ENCODE peak calls at places on chromosomes 2 and 18, in five cellular contexts. G is lung, T is thoracic aorta, I is T follicular helper cell, C is NCI-H2227 treated with DMSO at 0.1 percent for 48 hours. J is an unnamed sample.

GRCh38 chr2:156532989-156533388 is 96.8 kb downstream of the GPD2 start:
- DNase-seq in G (no peak), T (no peak), I (no peak), C (no peak), J (no peak)

GRCh38 chr2:53622141-53622540 is 145.5 kb upstream of the CHAC2 start:
- DNase-seq in G (no peak), T (no peak), I (no peak), C (no peak), J (no peak)

GRCh38 chr2:20067992-20068727 is 16.7 kb upstream of the LAPTM4A start:
- DNase-seq in G (no peak), T (no peak), I (no peak), C (no peak), J (no peak)

GRCh38 chr2:146804288-146804687 is 1040.5 kb upstream of the ACVR2A start:
- DNase-seq in G (no peak), T (no peak), I (no peak), C (no peak), J (no peak)

GRCh38 chr2:42359894-42360483 is 1.0 kb downstream of the COX7A2L start:
- DNase-seq in G (no peak), T (no peak), I (no peak), C (no peak), J (no peak)

GRCh38 chr2:187580462-187581124 is 26.4 kb upstream of the TFPI start:
- DNase-seq in G (no peak), T (no peak), I (no peak), C (peak), J (no peak)

GRCh38 chr2:215171151-215171550 is 32.7 kb upstream of the ABCA12 start:
- DNase-seq in G (no peak), T (no peak), I (no peak), C (no peak), J (no peak)

GRCh38 chr18:46035701-46036680 is 36.1 kb downstream of the PSTPIP2 start:
- DNase-seq in G (no peak), T (no peak), I (no peak), C (no peak), J (no peak)

GRCh38 chr18:67410671-67411070 is 105.8 kb downstream of the DSEL start:
- DNase-seq in G (no peak), T (no peak), I (no peak), C (no peak), J (no peak)

GRCh38 chr18:31429623-31430022 is 17.9 kb upstream of the DSG3 start:
- DNase-seq in G (no peak), T (no peak), I (no peak), C (no peak), J (no peak)

GRCh38 chr2:127100261-127101047 is 6.5 kb downstream of the BIN1 start:
- DNase-seq in G (no peak), T (no peak), I (no peak), C (no peak), J (no peak)

GRCh38 chr18:9468998-9469397 is 6.3 kb upstream of the RALBP1 start:
- DNase-seq in G (no peak), T (no peak), I (no peak), C (no peak), J (no peak)

GRCh38 chr2:156329922-156330726 is 2.4 kb downstream of the NR4A2 start:
- DNase-seq in G (no peak), T (no peak), I (no peak), C (no peak), J (peak)

GRCh38 chr2:133420748-133421147 is 147.5 kb downstream of the NCKAP5 start:
- DNase-seq in G (no peak), T (no peak), I (no peak), C (no peak), J (no peak)

GRCh38 chr2:898319-898718 is 52.3 kb upstream of the SNTG2 start:
- DNase-seq in G (peak), T (no peak), I (no peak), C (no peak), J (no peak)

GRCh38 chr2:38409136-38409903 is 32.2 kb upstream of the ATL2 start:
- DNase-seq in G (peak), T (no peak), I (no peak), C (no peak), J (no peak)

GRCh38 chr2:40034198-40034597 is 255.1 kb upstream of the THUMPD2 start:
- DNase-seq in G (no peak), T (no peak), I (no peak), C (no peak), J (no peak)

GRCh38 chr2:168155680-168156079 is 91.7 kb downstream of the STK39 start:
- DNase-seq in G (no peak), T (no peak), I (no peak), C (no peak), J (no peak)

GRCh38 chr2:99569393-99569792 is 79.6 kb upstream of the REV1 start:
- DNase-seq in G (no peak), T (no peak), I (no peak), C (no peak), J (no peak)

GRCh38 chr2:220811952-220812570 is 760.0 kb downstream of the EPHA4 start:
- DNase-seq in G (no peak), T (no peak), I (no peak), C (no peak), J (no peak)

GRCh38 chr2:145753209-145753608 is 1233.3 kb upstream of the ZEB2 start:
- DNase-seq in G (no peak), T (no peak), I (no peak), C (no peak), J (no peak)

GRCh38 chr2:19955544-19956422 is 34.1 kb downstream of the WDR35 start:
- DNase-seq in G (peak), T (no peak), I (peak), C (peak), J (peak)

GRCh38 chr18:79516441-79516931 is 120.8 kb downstream of the NFATC1 start:
- DNase-seq in G (no peak), T (no peak), I (peak), C (no peak), J (no peak)

GRCh38 chr18:33820517-33821368 is 242.7 kb downstream of the ASXL3 start:
- DNase-seq in G (no peak), T (no peak), I (no peak), C (peak), J (no peak)

GRCh38 chr2:127052068-127052770 is 54.7 kb downstream of the BIN1 start:
- DNase-seq in G (no peak), T (no peak), I (no peak), C (no peak), J (no peak)

GRCh38 chr2:102139851-102140250 is 2.7 kb upstream of the IL1R1 start:
- DNase-seq in G (no peak), T (no peak), I (no peak), C (no peak), J (no peak)